ENCODE peak calls at places on chromosome 3, in five cellular contexts. One of them, this sample, is unnamed.

GRCh38 chr3:13716540-13717221 is 163.2 kb downstream of the WNT7A start:
- DNase-seq in HFF-Myc: no peak
- DNase-seq in activated B cell treated with CpG ODN at 0.5 μM for 24 hours: no peak
- DNase-seq in neural crest cell: no peak
- DNase-seq in AG04450: no peak
- DNase-seq in this sample: no peak

GRCh38 chr3:8460815-8461482 is 40.7 kb upstream of the LMCD1 start:
- DNase-seq in HFF-Myc: no peak
- DNase-seq in activated B cell treated with CpG ODN at 0.5 μM for 24 hours: no peak
- DNase-seq in neural crest cell: no peak
- DNase-seq in AG04450: no peak
- DNase-seq in this sample: no peak

GRCh38 chr3:135837977-135838636 is 127.4 kb upstream of the PPP2R3A start:
- DNase-seq in HFF-Myc: no peak
- DNase-seq in activated B cell treated with CpG ODN at 0.5 μM for 24 hours: no peak
- DNase-seq in neural crest cell: no peak
- DNase-seq in AG04450: no peak
- DNase-seq in this sample: no peak

GRCh38 chr3:189626286-189626685 is 4.9 kb upstream of the TP63 start:
- DNase-seq in HFF-Myc: no peak
- DNase-seq in activated B cell treated with CpG ODN at 0.5 μM for 24 hours: no peak
- DNase-seq in neural crest cell: no peak
- DNase-seq in AG04450: no peak
- DNase-seq in this sample: no peak

GRCh38 chr3:44079916-44080315 is 161.8 kb upstream of the TOPAZ1 start:
- DNase-seq in HFF-Myc: no peak
- DNase-seq in activated B cell treated with CpG ODN at 0.5 μM for 24 hours: no peak
- DNase-seq in neural crest cell: no peak
- DNase-seq in AG04450: no peak
- DNase-seq in this sample: no peak

GRCh38 chr3:113210608-113211369 is 568 bp upstream of the BOC start:
- DNase-seq in HFF-Myc: no peak
- DNase-seq in activated B cell treated with CpG ODN at 0.5 μM for 24 hours: no peak
- DNase-seq in neural crest cell: no peak
- DNase-seq in AG04450: no peak
- DNase-seq in this sample: no peak

GRCh38 chr3:57530071-57530608 is 14.0 kb downstream of the DNAH12 start:
- DNase-seq in HFF-Myc: no peak
- DNase-seq in activated B cell treated with CpG ODN at 0.5 μM for 24 hours: no peak
- DNase-seq in neural crest cell: no peak
- DNase-seq in AG04450: no peak
- DNase-seq in this sample: no peak

GRCh38 chr3:158935846-158936245 is 134.0 kb downstream of the MFSD1 start:
- DNase-seq in HFF-Myc: no peak
- DNase-seq in activated B cell treated with CpG ODN at 0.5 μM for 24 hours: no peak
- DNase-seq in neural crest cell: no peak
- DNase-seq in AG04450: no peak
- DNase-seq in this sample: no peak

GRCh38 chr3:46867550-46867898 is 4.3 kb upstream of the MYL3 start:
- DNase-seq in HFF-Myc: no peak
- DNase-seq in activated B cell treated with CpG ODN at 0.5 μM for 24 hours: no peak
- DNase-seq in neural crest cell: no peak
- DNase-seq in AG04450: no peak
- DNase-seq in this sample: no peak

GRCh38 chr3:14166877-14167605 is 11.4 kb downstream of the XPC start:
- DNase-seq in HFF-Myc: no peak
- DNase-seq in activated B cell treated with CpG ODN at 0.5 μM for 24 hours: no peak
- DNase-seq in neural crest cell: no peak
- DNase-seq in AG04450: no peak
- DNase-seq in this sample: no peak

GRCh38 chr3:173875790-173876189 is 478.2 kb downstream of the NLGN1 start:
- DNase-seq in HFF-Myc: no peak
- DNase-seq in activated B cell treated with CpG ODN at 0.5 μM for 24 hours: no peak
- DNase-seq in neural crest cell: no peak
- DNase-seq in AG04450: no peak
- DNase-seq in this sample: no peak

GRCh38 chr3:45414823-45415222 is 26.4 kb downstream of the LARS2 start:
- DNase-seq in HFF-Myc: no peak
- DNase-seq in activated B cell treated with CpG ODN at 0.5 μM for 24 hours: no peak
- DNase-seq in neural crest cell: no peak
- DNase-seq in AG04450: no peak
- DNase-seq in this sample: peak

GRCh38 chr3:78221796-78222195 is 1181.9 kb downstream of the ROBO2 start:
- DNase-seq in HFF-Myc: no peak
- DNase-seq in activated B cell treated with CpG ODN at 0.5 μM for 24 hours: no peak
- DNase-seq in neural crest cell: no peak
- DNase-seq in AG04450: no peak
- DNase-seq in this sample: no peak

GRCh38 chr3:72748659-72749058 is 99.6 kb downstream of the SHQ1 start:
- DNase-seq in HFF-Myc: no peak
- DNase-seq in activated B cell treated with CpG ODN at 0.5 μM for 24 hours: no peak
- DNase-seq in neural crest cell: no peak
- DNase-seq in AG04450: no peak
- DNase-seq in this sample: no peak

GRCh38 chr3:187813198-187813597 is 67.9 kb upstream of the BCL6 start:
- DNase-seq in HFF-Myc: no peak
- DNase-seq in activated B cell treated with CpG ODN at 0.5 μM for 24 hours: no peak
- DNase-seq in neural crest cell: no peak
- DNase-seq in AG04450: no peak
- DNase-seq in this sample: no peak

GRCh38 chr3:42819351-42819965 is 10.2 kb downstream of the ACKR2 start:
- DNase-seq in HFF-Myc: no peak
- DNase-seq in activated B cell treated with CpG ODN at 0.5 μM for 24 hours: no peak
- DNase-seq in neural crest cell: no peak
- DNase-seq in AG04450: no peak
- DNase-seq in this sample: no peak
- TF ChIP-seq CTCF in HFF-Myc: no peak
- TF ChIP-seq CTCF in activated B cell treated with CpG ODN at 0.5 μM for 24 hours: no peak
- TF ChIP-seq CTCF in neural crest cell: peak
- TF ChIP-seq CTCF in AG04450: no peak
- TF ChIP-seq CTCF in this sample: no peak

GRCh38 chr3:140185375-140185774 is 250.4 kb downstream of the CLSTN2 start:
- DNase-seq in HFF-Myc: no peak
- DNase-seq in activated B cell treated with CpG ODN at 0.5 μM for 24 hours: no peak
- DNase-seq in neural crest cell: no peak
- DNase-seq in AG04450: no peak
- DNase-seq in this sample: no peak

GRCh38 chr3:140186421-140186920 is 251.5 kb downstream of the CLSTN2 start:
- DNase-seq in HFF-Myc: peak
- DNase-seq in activated B cell treated with CpG ODN at 0.5 μM for 24 hours: no peak
- DNase-seq in neural crest cell: no peak
- DNase-seq in AG04450: no peak
- DNase-seq in this sample: no peak

GRCh38 chr3:140187028-140187427 is 252.0 kb downstream of the CLSTN2 start:
- DNase-seq in HFF-Myc: no peak
- DNase-seq in activated B cell treated with CpG ODN at 0.5 μM for 24 hours: no peak
- DNase-seq in neural crest cell: no peak
- DNase-seq in AG04450: no peak
- DNase-seq in this sample: no peak

GRCh38 chr3:140187648-140188221 is 252.8 kb downstream of the CLSTN2 start:
- DNase-seq in HFF-Myc: no peak
- DNase-seq in activated B cell treated with CpG ODN at 0.5 μM for 24 hours: no peak
- DNase-seq in neural crest cell: no peak
- DNase-seq in AG04450: no peak
- DNase-seq in this sample: no peak

DNA sequence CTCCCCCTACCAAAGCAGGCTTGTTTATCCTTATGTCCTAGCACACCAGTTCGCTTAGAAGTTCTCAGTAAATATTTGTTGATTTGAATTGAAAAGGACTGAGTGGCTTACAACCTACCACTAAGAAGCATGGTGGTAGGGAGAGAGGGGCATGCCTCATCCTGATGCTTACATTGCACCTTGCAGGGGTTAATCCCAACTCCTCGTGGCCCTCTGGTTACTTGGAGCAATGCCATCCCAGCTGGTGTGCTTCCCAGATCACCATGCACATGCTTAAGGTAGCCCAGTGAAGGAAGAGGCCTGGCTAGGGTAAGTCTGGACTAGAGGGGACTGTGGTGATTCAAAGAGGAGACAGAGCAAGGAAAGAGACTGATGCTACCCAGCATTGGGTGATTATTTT is 253.3 kb downstream of the CLSTN2 start:
- DNase-seq in HFF-Myc: no peak
- DNase-seq in activated B cell treated with CpG ODN at 0.5 μM for 24 hours: no peak
- DNase-seq in neural crest cell: no peak
- DNase-seq in AG04450: no peak
- DNase-seq in this sample: no peak
- TF ChIP-seq CTCF in HFF-Myc: no peak
- TF ChIP-seq CTCF in activated B cell treated with CpG ODN at 0.5 μM for 24 hours: no peak
- TF ChIP-seq CTCF in neural crest cell: no peak
- TF ChIP-seq CTCF in AG04450: no peak
- TF ChIP-seq CTCF in this sample: no peak

DNA sequence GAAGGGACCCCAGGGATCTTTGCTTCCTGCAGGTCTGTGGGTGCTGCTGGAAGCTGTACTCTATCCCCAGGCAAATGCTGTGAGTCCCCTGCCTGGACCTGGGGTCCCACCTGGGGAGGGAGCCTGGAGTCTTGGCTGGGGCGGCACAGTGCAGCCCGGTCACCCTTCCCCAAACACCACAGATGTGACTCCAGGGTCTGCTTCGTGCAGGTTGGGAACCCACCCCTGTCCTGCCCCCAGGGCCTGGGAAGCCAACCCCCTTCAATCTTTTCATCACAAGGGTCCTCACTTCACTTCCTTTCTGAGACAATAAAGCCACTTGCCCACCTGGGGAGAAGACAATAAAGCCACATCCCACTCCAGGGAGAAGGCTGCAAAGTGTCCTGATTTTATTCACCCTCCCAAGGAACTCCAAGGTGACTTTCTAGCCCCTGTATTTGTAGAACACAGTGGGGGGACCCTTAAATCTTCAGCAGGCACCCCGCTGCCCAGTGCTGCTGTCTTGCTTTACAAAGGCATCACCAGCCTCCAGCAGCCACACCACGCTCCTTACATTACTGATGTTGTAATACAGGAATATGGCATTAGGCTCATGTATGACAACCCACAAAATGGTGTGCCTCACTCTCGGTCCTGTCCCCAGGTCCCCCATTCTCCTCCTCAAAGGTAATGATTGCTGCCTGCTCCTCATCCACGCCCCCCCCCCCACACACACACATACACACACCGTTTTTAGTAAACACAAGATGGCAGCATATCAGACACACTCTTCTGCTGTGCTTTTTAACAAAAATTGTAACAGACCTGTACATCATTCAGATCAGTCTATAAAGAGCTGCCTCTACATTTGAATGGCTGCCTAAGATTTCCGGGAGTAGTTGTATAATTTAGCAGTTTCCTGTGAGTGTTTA is 9.9 kb downstream of the C3orf22 start:
- DNase-seq in HFF-Myc: no peak
- DNase-seq in activated B cell treated with CpG ODN at 0.5 μM for 24 hours: no peak
- DNase-seq in neural crest cell: no peak
- DNase-seq in AG04450: no peak
- DNase-seq in this sample: no peak
- TF ChIP-seq CTCF in HFF-Myc: no peak
- TF ChIP-seq CTCF in activated B cell treated with CpG ODN at 0.5 μM for 24 hours: no peak
- TF ChIP-seq CTCF in neural crest cell: no peak
- TF ChIP-seq CTCF in AG04450: no peak
- TF ChIP-seq CTCF in this sample: no peak

GRCh38 chr3:109098245-109098644 is 19.7 kb downstream of the MORC1 start:
- DNase-seq in HFF-Myc: no peak
- DNase-seq in activated B cell treated with CpG ODN at 0.5 μM for 24 hours: no peak
- DNase-seq in neural crest cell: no peak
- DNase-seq in AG04450: no peak
- DNase-seq in this sample: no peak
- TF ChIP-seq CTCF in HFF-Myc: no peak
- TF ChIP-seq CTCF in activated B cell treated with CpG ODN at 0.5 μM for 24 hours: no peak
- TF ChIP-seq CTCF in neural crest cell: peak
- TF ChIP-seq CTCF in AG04450: no peak
- TF ChIP-seq CTCF in this sample: no peak

DNA sequence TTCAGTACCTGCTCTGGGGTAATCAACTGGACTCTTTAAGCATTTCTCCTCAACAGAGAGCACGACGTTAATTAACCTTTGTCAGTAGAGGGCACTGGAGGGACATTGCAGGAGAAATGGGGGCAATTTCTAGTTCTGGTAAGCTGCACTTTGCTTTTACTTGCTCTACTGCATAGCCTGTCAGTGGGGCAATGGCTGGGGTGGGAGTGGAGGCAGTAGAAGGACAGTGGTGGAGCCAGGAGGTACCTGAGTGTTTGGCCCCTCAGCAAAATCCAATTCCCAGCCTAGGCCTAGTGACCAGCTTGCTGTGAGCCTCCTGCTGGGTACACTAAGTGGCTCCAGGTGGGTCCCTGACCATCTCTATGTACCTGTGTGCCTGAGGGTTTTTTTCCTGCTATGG is 18.3 kb upstream of the MED12L start:
- DNase-seq in HFF-Myc: no peak
- DNase-seq in activated B cell treated with CpG ODN at 0.5 μM for 24 hours: no peak
- DNase-seq in neural crest cell: no peak
- DNase-seq in AG04450: no peak
- DNase-seq in this sample: no peak
- TF ChIP-seq CTCF in HFF-Myc: peak
- TF ChIP-seq CTCF in activated B cell treated with CpG ODN at 0.5 μM for 24 hours: no peak
- TF ChIP-seq CTCF in neural crest cell: no peak
- TF ChIP-seq CTCF in AG04450: no peak
- TF ChIP-seq CTCF in this sample: peak

GRCh38 chr3:160163259-160163878 is 61.9 kb upstream of the C3orf80 start:
- DNase-seq in HFF-Myc: no peak
- DNase-seq in activated B cell treated with CpG ODN at 0.5 μM for 24 hours: no peak
- DNase-seq in neural crest cell: no peak
- DNase-seq in AG04450: peak
- DNase-seq in this sample: no peak
- TF ChIP-seq CTCF in HFF-Myc: peak
- TF ChIP-seq CTCF in activated B cell treated with CpG ODN at 0.5 μM for 24 hours: no peak
- TF ChIP-seq CTCF in neural crest cell: peak
- TF ChIP-seq CTCF in AG04450: peak
- TF ChIP-seq CTCF in this sample: peak

DNA sequence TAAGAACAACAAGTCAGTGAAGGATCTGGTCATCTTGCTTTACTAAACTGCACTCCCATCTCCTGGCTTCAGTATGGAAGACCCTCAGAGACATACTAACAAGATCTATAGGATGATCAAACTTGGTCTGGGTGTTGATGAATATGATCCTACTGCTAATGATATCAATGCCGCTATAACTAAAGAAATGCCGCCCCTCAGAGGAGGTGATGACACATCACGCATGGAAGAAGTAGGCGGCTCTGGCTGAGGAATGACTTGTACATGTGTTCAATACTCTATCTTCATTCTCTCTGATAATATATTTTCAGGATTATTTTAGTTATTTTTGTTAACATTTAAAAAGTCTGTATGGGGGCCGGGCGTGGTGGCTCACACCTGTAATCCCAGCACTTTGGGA is 17.5 kb upstream of the EIF2B5 start:
- DNase-seq in HFF-Myc: no peak
- DNase-seq in activated B cell treated with CpG ODN at 0.5 μM for 24 hours: no peak
- DNase-seq in neural crest cell: no peak
- DNase-seq in AG04450: no peak
- DNase-seq in this sample: no peak
- TF ChIP-seq CTCF in HFF-Myc: no peak
- TF ChIP-seq CTCF in activated B cell treated with CpG ODN at 0.5 μM for 24 hours: no peak
- TF ChIP-seq CTCF in neural crest cell: no peak
- TF ChIP-seq CTCF in AG04450: no peak
- TF ChIP-seq CTCF in this sample: no peak